ENCODE peak calls at places on chromosomes 4 and X, in nine cellular contexts. C is testis; O is mucosa of descending colon; J is SK-N-SH; I is naive thymus-derived CD4-positive, alpha-beta T cell; W is cardiac fibroblast; K is lower leg skin; X is kidney epithelial cell; G is psoas muscle. M is an unnamed sample.

GRCh38 chr4:7924570-7924969 is 15.1 kb downstream of the AFAP1 start:
- DNase-seq in O (no peak), K (no peak), G (no peak), J (no peak), X (no peak), W (no peak), C (no peak), I (no peak), M (no peak)

GRCh38 chr4:11768251-11768972 is 339.7 kb upstream of the HS3ST1 start:
- DNase-seq in W (peak), X (no peak), G (no peak), C (no peak), I (no peak), O (no peak), K (no peak), J (no peak), M (no peak)

GRCh38 chrX:12970691-12971202 is 4.2 kb upstream of the TMSB4X start:
- DNase-seq in J (no peak), O (no peak), W (peak), K (no peak), C (peak), G (no peak), I (no peak), X (no peak), M (no peak)

GRCh38 chrX:115330498-115331138 is 41.1 kb downstream of the LUZP4 start:
- DNase-seq in X (peak), W (peak), J (peak), O (no peak), G (peak), C (peak), I (no peak), K (no peak), M (no peak)

GRCh38 chr4:41318839-41319530 is 62.3 kb downstream of the UCHL1 start:
- DNase-seq in I (no peak), C (no peak), X (no peak), J (no peak), W (no peak), K (no peak), O (no peak), G (no peak), M (no peak)

GRCh38 chr4:89781321-89781720 is 55.6 kb downstream of the SNCA start:
- DNase-seq in W (no peak), O (no peak), G (no peak), I (no peak), X (no peak), J (no peak), K (no peak), C (no peak), M (no peak)

GRCh38 chr4:120613778-120614177 is 308.7 kb downstream of the PRDM5 start:
- DNase-seq in X (no peak), W (no peak), K (no peak), O (no peak), J (no peak), G (no peak), I (no peak), C (no peak), M (no peak)

GRCh38 chr4:10534820-10535219 is 77.6 kb upstream of the ZNF518B start:
- DNase-seq in W (no peak), G (no peak), K (no peak), I (no peak), C (no peak), O (no peak), X (no peak), J (no peak), M (no peak)

GRCh38 chrX:1657367-1658082 is 42.7 kb downstream of the ASMT start:
- DNase-seq in C (peak), X (no peak), O (peak), W (peak), G (no peak), K (no peak), I (peak), J (no peak), M (no peak)

GRCh38 chr4:151866266-151866918 is 105.6 kb upstream of the GATB start:
- DNase-seq in I (no peak), W (peak), K (no peak), O (no peak), J (no peak), X (no peak), C (no peak), G (no peak), M (no peak)

GRCh38 chr4:75306496-75306895 is 207.7 kb downstream of the RCHY1 start:
- DNase-seq in K (no peak), X (no peak), J (no peak), G (no peak), C (no peak), I (no peak), O (no peak), W (no peak), M (no peak)
- H3K4me3 ChIP-seq in K (no peak), X (no peak), J (no peak), G (no peak), C (no peak), I (no peak), O (no peak), W (no peak), M (no peak)

GRCh38 chr4:77156912-77157858 is at the start of gene CCNG2:
- DNase-seq in O (peak), C (peak), I (peak), W (peak), J (peak), K (peak), X (no peak), G (peak), M (peak)

GRCh38 chr4:77158487-77158861 is 1.5 kb downstream of the CCNG2 start:
- DNase-seq in I (no peak), X (no peak), G (peak), K (peak), J (no peak), W (no peak), O (no peak), C (no peak), M (no peak)

GRCh38 chr4:77156533-77156911 is 485 bp upstream of the CCNG2 start:
- DNase-seq in O (peak), X (peak), W (peak), G (peak), C (peak), K (peak), I (no peak), J (peak), M (peak)

GRCh38 chr4:77159798-77160197 is 2.8 kb downstream of the CCNG2 start:
- DNase-seq in C (no peak), G (no peak), X (no peak), J (no peak), I (no peak), K (no peak), W (no peak), O (no peak), M (no peak)

DNA sequence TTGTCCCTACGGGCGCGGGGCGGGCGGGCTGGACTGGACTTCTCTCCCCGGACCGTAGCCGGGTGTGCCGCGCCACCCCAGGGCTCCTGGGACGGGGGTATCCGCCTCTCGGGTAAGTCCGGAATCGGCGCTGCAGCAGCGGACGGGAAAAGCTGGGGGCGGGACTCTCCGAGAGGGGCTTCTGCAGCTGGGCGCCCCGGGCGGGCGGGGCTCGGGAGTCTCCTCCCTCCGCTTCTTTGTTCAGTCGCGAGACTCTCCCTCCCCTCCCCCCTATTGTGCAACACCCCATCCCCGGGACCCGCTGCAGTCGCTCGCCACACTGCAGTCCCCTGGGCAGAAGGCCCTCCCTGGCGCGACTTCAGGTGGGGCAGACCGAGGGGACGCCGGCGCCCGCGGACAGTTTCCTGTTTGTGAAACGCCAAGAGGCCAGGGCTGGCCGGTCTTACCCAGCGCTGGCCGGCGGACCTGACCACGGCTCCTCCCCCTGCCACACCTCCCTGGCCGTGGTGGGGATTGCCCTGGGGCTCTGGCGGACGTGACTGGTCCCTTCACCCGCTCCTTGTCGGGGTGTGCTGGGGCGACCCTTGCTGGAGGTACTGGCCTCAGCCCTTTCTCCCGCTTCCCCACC is 966 bp downstream of the CCNG2 start:
- DNase-seq in K (peak), I (peak), G (peak), C (peak), O (peak), J (peak), X (peak), W (peak), M (peak)
- H3K4me3 ChIP-seq in K (peak), I (peak), G (peak), C (peak), O (peak), J (peak), X (peak), W (peak), M (peak)

GRCh38 chr4:182808673-182809416 is 108.3 kb downstream of the DCTD start:
- DNase-seq in W (no peak), C (no peak), K (no peak), I (peak), X (no peak), G (no peak), J (no peak), O (no peak), M (no peak)
- H3K4me3 ChIP-seq in W (no peak), C (no peak), K (no peak), I (peak), X (no peak), G (no peak), J (no peak), O (no peak), M (no peak)

GRCh38 chr4:2402053-2402452 is 16.4 kb downstream of the ZFYVE28 start:
- DNase-seq in G (peak), W (peak), J (peak), X (no peak), O (peak), K (peak), I (no peak), C (peak), M (peak)

GRCh38 chr4:2401610-2401983 is 16.8 kb downstream of the ZFYVE28 start:
- DNase-seq in C (no peak), O (peak), I (no peak), X (no peak), K (no peak), W (no peak), J (no peak), G (no peak), M (no peak)

GRCh38 chr4:2402941-2403340 is 15.5 kb downstream of the ZFYVE28 start:
- DNase-seq in X (no peak), O (no peak), K (no peak), W (no peak), J (no peak), I (no peak), C (no peak), G (no peak), M (no peak)

GRCh38 chr4:2400841-2401609 is 17.4 kb downstream of the ZFYVE28 start:
- DNase-seq in O (peak), X (no peak), J (no peak), K (no peak), C (no peak), I (no peak), G (no peak), W (no peak), M (no peak)

DNA sequence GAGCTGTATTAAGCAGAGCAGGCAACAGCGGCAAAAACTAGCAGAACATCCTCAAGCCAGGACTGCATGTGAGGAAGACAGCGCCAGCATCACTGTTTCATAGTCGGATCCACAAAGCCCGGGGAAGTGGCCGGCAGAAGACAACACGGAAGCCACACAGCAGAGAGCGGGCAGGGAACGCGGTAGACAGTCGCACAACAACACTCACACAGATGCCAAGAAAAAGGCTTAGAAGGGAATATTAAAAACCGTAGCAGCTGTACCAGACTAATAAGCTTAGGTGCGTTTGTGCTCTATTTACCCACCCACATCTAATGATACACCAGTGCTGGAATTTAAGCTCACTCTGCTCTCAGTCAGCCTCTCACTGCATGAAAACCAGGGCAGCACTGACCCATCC is 16.0 kb downstream of the ZFYVE28 start:
- DNase-seq in X (no peak), I (no peak), C (no peak), G (no peak), J (no peak), K (no peak), W (no peak), O (no peak), M (no peak)
- H3K4me3 ChIP-seq in X (no peak), I (peak), C (no peak), G (peak), J (peak), K (no peak), W (peak), O (no peak), M (peak)

GRCh38 chr4:57051100-57051499 is 59.1 kb downstream of the IGFBP7 start:
- DNase-seq in C (no peak), K (no peak), J (no peak), O (no peak), G (no peak), W (no peak), X (no peak), I (no peak), M (no peak)

GRCh38 chr4:57053508-57053907 is 56.7 kb downstream of the IGFBP7 start:
- DNase-seq in I (no peak), G (no peak), C (no peak), O (no peak), X (peak), W (peak), J (no peak), K (no peak), M (no peak)

GRCh38 chr4:57051524-57051923 is 58.7 kb downstream of the IGFBP7 start:
- DNase-seq in J (no peak), W (no peak), X (no peak), G (no peak), I (no peak), O (no peak), C (no peak), K (no peak), M (no peak)

GRCh38 chr4:57059890-57060716 is 50.1 kb downstream of the IGFBP7 start:
- DNase-seq in X (no peak), K (no peak), C (no peak), W (no peak), O (no peak), G (no peak), J (no peak), I (no peak), M (no peak)

GRCh38 chr4:57055873-57056272 is 54.3 kb downstream of the IGFBP7 start:
- DNase-seq in X (no peak), K (no peak), C (no peak), W (no peak), O (no peak), J (peak), G (no peak), I (no peak), M (no peak)
- H3K4me3 ChIP-seq in X (no peak), K (no peak), C (no peak), W (no peak), O (no peak), J (no peak), G (no peak), I (no peak), M (no peak)

GRCh38 chrX:38870386-38870895 is 69.2 kb downstream of the MID1IP1 start:
- DNase-seq in J (no peak), G (no peak), O (no peak), C (no peak), W (no peak), X (no peak), K (no peak), I (no peak), M (peak)
- H3K4me3 ChIP-seq in J (no peak), G (peak), O (no peak), C (no peak), W (no peak), X (no peak), K (no peak), I (no peak), M (no peak)

GRCh38 chr4:27050731-27051130 is 190.1 kb downstream of the STIM2 start:
- DNase-seq in I (no peak), C (no peak), G (no peak), K (peak), X (no peak), W (no peak), J (no peak), O (no peak), M (no peak)

GRCh38 chr4:27046851-27047250 is 186.2 kb downstream of the STIM2 start:
- DNase-seq in J (no peak), W (no peak), C (no peak), X (no peak), G (no peak), I (no peak), K (no peak), O (no peak), M (no peak)

GRCh38 chr4:27048350-27049100 is 187.9 kb downstream of the STIM2 start:
- DNase-seq in C (no peak), G (no peak), X (no peak), O (no peak), I (no peak), J (peak), W (peak), K (peak), M (no peak)

DNA sequence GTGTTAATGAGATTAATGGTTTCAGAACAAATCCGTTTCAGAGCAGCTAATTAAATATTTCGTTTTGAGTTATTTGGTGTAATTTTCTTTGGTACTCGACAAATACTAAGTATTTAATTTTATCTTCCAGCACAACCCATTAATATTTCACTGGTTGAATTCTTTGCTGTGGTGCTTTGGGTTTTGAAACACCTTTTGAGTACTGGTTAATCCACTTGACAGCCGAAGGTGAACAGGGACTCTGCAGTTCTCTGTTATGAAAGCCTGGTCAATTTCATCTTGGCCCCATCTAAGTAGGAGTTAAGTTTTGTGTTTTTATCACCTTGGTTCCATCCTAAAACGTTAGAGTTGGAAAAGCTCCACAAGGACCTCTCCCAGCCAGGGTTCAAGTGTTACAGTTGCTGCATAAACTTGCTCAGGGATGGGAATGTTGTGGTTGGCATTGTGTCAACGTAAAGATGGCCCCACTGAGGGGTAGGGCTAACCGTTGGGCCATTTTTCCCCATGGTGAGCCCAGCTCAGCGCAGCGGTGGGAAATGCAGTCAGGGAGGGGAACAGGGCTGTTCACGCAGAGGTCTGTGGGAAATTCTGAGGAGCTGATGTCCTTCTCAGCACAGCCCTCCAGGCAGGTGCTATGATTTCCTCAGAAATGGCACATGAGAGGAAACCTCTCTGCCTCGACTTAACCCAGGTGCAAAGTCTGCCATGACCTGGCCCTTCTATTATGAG is 188.6 kb downstream of the STIM2 start:
- DNase-seq in O (no peak), I (no peak), X (no peak), J (no peak), G (no peak), C (no peak), W (no peak), K (peak), M (no peak)
- H3K4me3 ChIP-seq in O (no peak), I (no peak), X (no peak), J (no peak), G (peak), C (no peak), W (no peak), K (no peak), M (peak)